ENCODE peak calls at places on chromosomes 2 and 18, in five cellular contexts. One of them, this sample, is unnamed.
A peak's percentile ranks its signal among the peaks of the same experiment; 100 is the strongest.

GRCh38 chr2:112584134-112584890 is at the start of gene CHCHD5:
- DNase-seq in stomach: peak; percentile 95
- DNase-seq in tibial nerve: peak; percentile 94
- DNase-seq in NB4: peak; percentile 99
- DNase-seq in uterus: peak; percentile 96
- DNase-seq in this sample: peak; percentile 68

GRCh38 chr2:218323526-218324472 is 31.5 kb upstream of the TMBIM1 start:
- DNase-seq in stomach: no peak
- DNase-seq in tibial nerve: peak; percentile 24
- DNase-seq in NB4: peak; percentile 80
- DNase-seq in uterus: peak; percentile 32
- DNase-seq in this sample: peak; percentile 35

GRCh38 chr2:16152928-16153753 is 212.8 kb downstream of the MYCN start:
- DNase-seq in stomach: no peak
- DNase-seq in tibial nerve: no peak
- DNase-seq in NB4: no peak
- DNase-seq in uterus: no peak
- DNase-seq in this sample: no peak

GRCh38 chr2:231000211-231000904 is 4.4 kb downstream of the SPATA3 start:
- DNase-seq in stomach: peak; percentile 52
- DNase-seq in tibial nerve: no peak
- DNase-seq in NB4: no peak
- DNase-seq in uterus: no peak
- DNase-seq in this sample: no peak

GRCh38 chr2:205665791-205666190 is 16.5 kb upstream of the NRP2 start:
- DNase-seq in stomach: no peak
- DNase-seq in tibial nerve: no peak
- DNase-seq in NB4: no peak
- DNase-seq in uterus: no peak
- DNase-seq in this sample: no peak

GRCh38 chr2:6535572-6535971 is 330.1 kb downstream of the CMPK2 start:
- DNase-seq in stomach: no peak
- DNase-seq in tibial nerve: no peak
- DNase-seq in NB4: no peak
- DNase-seq in uterus: no peak
- DNase-seq in this sample: no peak

GRCh38 chr2:27100036-27100435 is 13.5 kb downstream of the KHK start:
- DNase-seq in stomach: no peak
- DNase-seq in tibial nerve: no peak
- DNase-seq in NB4: no peak
- DNase-seq in uterus: no peak
- DNase-seq in this sample: no peak

GRCh38 chr2:156182132-156182531 is 150.4 kb downstream of the NR4A2 start:
- DNase-seq in stomach: peak; percentile 44
- DNase-seq in tibial nerve: no peak
- DNase-seq in NB4: peak; percentile 3
- DNase-seq in uterus: no peak
- DNase-seq in this sample: no peak

GRCh38 chr2:197356136-197356535 is 45.6 kb upstream of the ANKRD44 start:
- DNase-seq in stomach: no peak
- DNase-seq in tibial nerve: no peak
- DNase-seq in NB4: peak; percentile 33
- DNase-seq in uterus: no peak
- DNase-seq in this sample: no peak

GRCh38 chr18:8045160-8045885 is 478.2 kb downstream of the PTPRM start:
- DNase-seq in stomach: no peak
- DNase-seq in tibial nerve: no peak
- DNase-seq in NB4: no peak
- DNase-seq in uterus: no peak
- DNase-seq in this sample: no peak

GRCh38 chr2:130957920-130958319 is 121.2 kb downstream of the ARHGEF4 start:
- DNase-seq in stomach: no peak
- DNase-seq in tibial nerve: no peak
- DNase-seq in NB4: peak; percentile 21
- DNase-seq in uterus: no peak
- DNase-seq in this sample: no peak

GRCh38 chr2:207051345-207051959 is 112.1 kb downstream of the CPO start:
- DNase-seq in stomach: no peak
- DNase-seq in tibial nerve: no peak
- DNase-seq in NB4: no peak
- DNase-seq in uterus: no peak
- DNase-seq in this sample: no peak

GRCh38 chr18:11119962-11120361 is 29.4 kb downstream of the PIEZO2 start:
- DNase-seq in stomach: no peak
- DNase-seq in tibial nerve: no peak
- DNase-seq in NB4: no peak
- DNase-seq in uterus: no peak
- DNase-seq in this sample: no peak

GRCh38 chr2:54657664-54658083 is 65.8 kb upstream of the EML6 start:
- DNase-seq in stomach: peak; percentile 82
- DNase-seq in tibial nerve: peak; percentile 79
- DNase-seq in NB4: peak; percentile 62
- DNase-seq in uterus: peak; percentile 67
- DNase-seq in this sample: peak; percentile 42

GRCh38 chr2:168189835-168190426 is 57.5 kb downstream of the STK39 start:
- DNase-seq in stomach: no peak
- DNase-seq in tibial nerve: no peak
- DNase-seq in NB4: no peak
- DNase-seq in uterus: no peak
- DNase-seq in this sample: peak; percentile 70
- TF ChIP-seq POLR2A in stomach: no peak
- TF ChIP-seq POLR2A in tibial nerve: no peak
- TF ChIP-seq POLR2A in NB4: no peak
- TF ChIP-seq POLR2A in uterus: no peak
- TF ChIP-seq POLR2A in this sample: no peak

GRCh38 chr2:208254871-208255556 is at the start of gene IDH1:
- DNase-seq in stomach: peak; percentile 98
- DNase-seq in tibial nerve: peak; percentile 100
- DNase-seq in NB4: peak; percentile 92
- DNase-seq in uterus: peak; percentile 96
- DNase-seq in this sample: peak; percentile 79
- TF ChIP-seq POLR2A in stomach: no peak
- TF ChIP-seq POLR2A in tibial nerve: peak; percentile 62
- TF ChIP-seq POLR2A in NB4: peak; percentile 54
- TF ChIP-seq POLR2A in uterus: no peak
- TF ChIP-seq POLR2A in this sample: no peak

GRCh38 chr2:28753043-28753683 is 1.5 kb downstream of the PPP1CB start:
- DNase-seq in stomach: peak; percentile 73
- DNase-seq in tibial nerve: peak; percentile 64
- DNase-seq in NB4: peak; percentile 68
- DNase-seq in uterus: peak; percentile 88
- DNase-seq in this sample: peak; percentile 23
- TF ChIP-seq POLR2A in stomach: no peak
- TF ChIP-seq POLR2A in tibial nerve: peak; percentile 20
- TF ChIP-seq POLR2A in NB4: no peak
- TF ChIP-seq POLR2A in uterus: peak; percentile 52
- TF ChIP-seq POLR2A in this sample: no peak

DNA sequence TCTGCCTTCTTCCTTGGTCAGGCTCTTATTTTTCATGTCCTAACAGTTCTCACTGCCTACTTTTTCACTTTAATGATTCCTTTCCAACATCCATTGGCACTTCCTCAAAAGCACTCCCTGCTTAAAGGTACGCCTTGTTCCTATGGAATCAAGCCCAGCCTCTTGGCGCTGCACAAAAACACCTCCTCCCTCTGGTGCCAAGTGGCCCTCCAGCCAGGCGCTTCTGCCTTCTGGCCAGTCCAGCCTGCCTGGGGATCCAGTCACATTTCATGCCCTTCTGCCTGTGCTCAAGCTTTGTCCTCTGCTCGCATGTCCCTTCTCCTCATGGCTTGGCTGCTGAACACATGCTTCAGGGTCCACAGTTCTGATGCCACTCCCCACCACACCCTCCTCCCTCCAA is 6.3 kb downstream of the TPRKB start:
- DNase-seq in stomach: peak; percentile 38
- DNase-seq in tibial nerve: no peak
- DNase-seq in NB4: no peak
- DNase-seq in uterus: peak; percentile 40
- DNase-seq in this sample: no peak
- TF ChIP-seq POLR2A in stomach: no peak
- TF ChIP-seq POLR2A in tibial nerve: no peak
- TF ChIP-seq POLR2A in NB4: no peak
- TF ChIP-seq POLR2A in uterus: no peak
- TF ChIP-seq POLR2A in this sample: no peak

DNA sequence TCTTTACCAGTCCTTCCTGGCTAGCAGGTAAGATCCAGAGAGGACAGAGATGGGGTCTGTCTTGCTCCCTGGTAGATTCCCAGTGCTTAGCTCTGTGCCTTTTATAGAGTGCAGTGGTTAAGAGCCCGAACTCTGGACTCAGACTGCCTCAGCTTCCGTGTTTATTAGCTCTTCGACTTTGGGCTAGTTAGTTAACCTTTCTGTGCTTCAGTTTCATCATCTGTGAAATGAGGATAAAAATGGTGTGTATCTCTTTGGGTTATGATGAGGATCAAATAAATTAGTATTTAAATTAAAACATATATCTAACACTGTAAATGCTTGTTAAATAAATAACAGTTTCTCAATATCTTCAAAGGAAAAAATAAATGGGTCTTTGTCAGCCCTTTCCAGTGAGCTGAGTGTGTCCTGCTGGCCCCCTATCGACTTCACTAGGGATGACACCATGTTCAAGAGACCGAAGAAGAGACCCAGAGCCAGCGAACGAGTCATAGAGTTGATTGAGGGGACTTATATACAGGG is 38.2 kb downstream of the CERS6 start:
- DNase-seq in stomach: no peak
- DNase-seq in tibial nerve: no peak
- DNase-seq in NB4: peak; percentile 36
- DNase-seq in uterus: no peak
- DNase-seq in this sample: no peak
- TF ChIP-seq POLR2A in stomach: no peak
- TF ChIP-seq POLR2A in tibial nerve: no peak
- TF ChIP-seq POLR2A in NB4: no peak
- TF ChIP-seq POLR2A in uterus: no peak
- TF ChIP-seq POLR2A in this sample: no peak

DNA sequence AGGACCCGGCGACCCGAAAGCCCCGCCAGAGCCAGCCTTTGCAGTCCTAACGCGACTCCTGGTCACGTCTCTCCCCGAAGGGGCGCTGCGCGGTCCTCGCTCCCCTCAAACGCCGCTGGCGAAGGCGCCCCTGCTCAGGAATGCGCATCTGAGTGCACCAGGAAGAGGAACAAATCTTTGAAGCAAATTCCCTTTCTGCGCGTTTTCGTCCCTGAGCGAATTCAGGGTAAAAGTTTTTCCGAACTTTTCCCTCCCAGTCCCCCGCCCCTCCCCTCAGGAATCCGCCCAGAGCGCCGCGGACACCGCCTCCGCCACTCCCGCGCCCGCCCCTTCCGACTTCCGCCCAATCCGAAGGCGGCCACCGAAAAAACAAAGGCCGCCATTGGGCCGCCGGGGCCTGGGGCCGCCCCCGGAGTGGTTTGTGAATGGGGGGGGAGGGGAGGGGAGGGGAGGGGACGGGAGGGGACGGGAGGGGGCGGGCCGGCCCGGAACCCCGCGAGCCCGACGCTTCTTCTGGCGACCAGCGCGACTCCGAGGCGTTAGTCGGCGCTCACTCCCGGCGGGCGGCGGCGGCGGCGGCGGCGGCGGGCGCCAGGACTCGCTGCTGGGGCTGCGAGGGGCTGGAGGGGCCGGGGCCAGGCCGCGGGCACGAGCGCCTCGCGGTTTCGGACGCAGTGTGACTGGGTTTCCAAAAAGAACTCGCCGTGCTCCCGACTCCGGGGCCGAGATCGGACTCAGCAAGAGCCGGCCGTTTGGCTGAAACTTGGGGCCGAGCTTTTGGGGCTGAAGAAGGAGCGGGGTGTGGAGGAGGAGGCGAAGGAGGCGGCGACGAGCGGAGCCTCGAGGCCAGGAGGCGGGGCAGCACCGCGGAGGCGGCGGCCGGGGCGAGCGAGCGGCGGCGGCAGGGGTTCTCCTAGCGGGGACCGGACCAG is at the start of gene FZD7:
- DNase-seq in stomach: peak; percentile 91
- DNase-seq in tibial nerve: peak; percentile 90
- DNase-seq in NB4: peak; percentile 96
- DNase-seq in uterus: peak; percentile 93
- DNase-seq in this sample: peak; percentile 83
- TF ChIP-seq POLR2A in stomach: no peak
- TF ChIP-seq POLR2A in tibial nerve: peak; percentile 82
- TF ChIP-seq POLR2A in NB4: peak; percentile 37
- TF ChIP-seq POLR2A in uterus: peak; percentile 71
- TF ChIP-seq POLR2A in this sample: peak; percentile 46